ENCODE peak calls at places on chromosomes 12 and 14, in eight cellular contexts. One of them, this sample, is unnamed.

GRCh38 chr12:5588231-5588995 is 156.5 kb downstream of the NTF3 start:
- DNase-seq in NCI-H2081: no peak
- DNase-seq in stimulated activated CD4-positive, alpha-beta T cell treated with anti-CD3 and anti-CD28 coated beads, Interleukin-4, amount 100 ng/mL, for 4 hours: no peak
- DNase-seq in RWPE1: no peak
- DNase-seq in KBM-7: no peak
- DNase-seq in foreskin fibroblast: peak
- DNase-seq in nephron progenitor cell: no peak
- DNase-seq in OCI-LY7: no peak
- DNase-seq in this sample: no peak

GRCh38 chr14:93970589-93970966 is 5.8 kb downstream of the ASB2 start:
- DNase-seq in NCI-H2081: peak
- DNase-seq in stimulated activated CD4-positive, alpha-beta T cell treated with anti-CD3 and anti-CD28 coated beads, Interleukin-4, amount 100 ng/mL, for 4 hours: peak
- DNase-seq in RWPE1: peak
- DNase-seq in KBM-7: peak
- DNase-seq in foreskin fibroblast: no peak
- DNase-seq in nephron progenitor cell: no peak
- DNase-seq in OCI-LY7: peak
- DNase-seq in this sample: peak

GRCh38 chr12:89230376-89231101 is 121.8 kb downstream of the DUSP6 start:
- DNase-seq in NCI-H2081: no peak
- DNase-seq in stimulated activated CD4-positive, alpha-beta T cell treated with anti-CD3 and anti-CD28 coated beads, Interleukin-4, amount 100 ng/mL, for 4 hours: no peak
- DNase-seq in RWPE1: no peak
- DNase-seq in KBM-7: no peak
- DNase-seq in foreskin fibroblast: no peak
- DNase-seq in nephron progenitor cell: no peak
- DNase-seq in OCI-LY7: no peak
- DNase-seq in this sample: no peak

GRCh38 chr12:96150442-96150841 is 43.7 kb upstream of the ELK3 start:
- DNase-seq in NCI-H2081: peak
- DNase-seq in stimulated activated CD4-positive, alpha-beta T cell treated with anti-CD3 and anti-CD28 coated beads, Interleukin-4, amount 100 ng/mL, for 4 hours: no peak
- DNase-seq in RWPE1: no peak
- DNase-seq in KBM-7: no peak
- DNase-seq in foreskin fibroblast: no peak
- DNase-seq in nephron progenitor cell: no peak
- DNase-seq in OCI-LY7: no peak
- DNase-seq in this sample: no peak

GRCh38 chr12:123916729-123917128 is 55.9 kb downstream of the CCDC92 start:
- DNase-seq in NCI-H2081: no peak
- DNase-seq in stimulated activated CD4-positive, alpha-beta T cell treated with anti-CD3 and anti-CD28 coated beads, Interleukin-4, amount 100 ng/mL, for 4 hours: peak
- DNase-seq in RWPE1: peak
- DNase-seq in KBM-7: no peak
- DNase-seq in foreskin fibroblast: peak
- DNase-seq in nephron progenitor cell: no peak
- DNase-seq in OCI-LY7: no peak
- DNase-seq in this sample: no peak

GRCh38 chr12:99131761-99132199 is 486.7 kb downstream of the APAF1 start:
- DNase-seq in NCI-H2081: no peak
- DNase-seq in stimulated activated CD4-positive, alpha-beta T cell treated with anti-CD3 and anti-CD28 coated beads, Interleukin-4, amount 100 ng/mL, for 4 hours: no peak
- DNase-seq in RWPE1: no peak
- DNase-seq in KBM-7: no peak
- DNase-seq in foreskin fibroblast: no peak
- DNase-seq in nephron progenitor cell: peak
- DNase-seq in OCI-LY7: no peak
- DNase-seq in this sample: peak

GRCh38 chr12:63944586-63945228 is 100.2 kb downstream of the SRGAP1 start:
- DNase-seq in NCI-H2081: peak
- DNase-seq in stimulated activated CD4-positive, alpha-beta T cell treated with anti-CD3 and anti-CD28 coated beads, Interleukin-4, amount 100 ng/mL, for 4 hours: no peak
- DNase-seq in RWPE1: no peak
- DNase-seq in KBM-7: peak
- DNase-seq in foreskin fibroblast: no peak
- DNase-seq in nephron progenitor cell: no peak
- DNase-seq in OCI-LY7: no peak
- DNase-seq in this sample: peak

GRCh38 chr12:122935318-122935717 is 30.9 kb downstream of the ABCB9 start:
- DNase-seq in NCI-H2081: no peak
- DNase-seq in stimulated activated CD4-positive, alpha-beta T cell treated with anti-CD3 and anti-CD28 coated beads, Interleukin-4, amount 100 ng/mL, for 4 hours: no peak
- DNase-seq in RWPE1: no peak
- DNase-seq in KBM-7: no peak
- DNase-seq in foreskin fibroblast: no peak
- DNase-seq in nephron progenitor cell: peak
- DNase-seq in OCI-LY7: no peak
- DNase-seq in this sample: peak

GRCh38 chr12:29889737-29890136 is 106.0 kb upstream of the TMTC1 start:
- DNase-seq in NCI-H2081: no peak
- DNase-seq in stimulated activated CD4-positive, alpha-beta T cell treated with anti-CD3 and anti-CD28 coated beads, Interleukin-4, amount 100 ng/mL, for 4 hours: no peak
- DNase-seq in RWPE1: no peak
- DNase-seq in KBM-7: peak
- DNase-seq in foreskin fibroblast: peak
- DNase-seq in nephron progenitor cell: peak
- DNase-seq in OCI-LY7: peak
- DNase-seq in this sample: peak

GRCh38 chr14:89921896-89922548 is 32.5 kb downstream of the EFCAB11 start:
- DNase-seq in NCI-H2081: no peak
- DNase-seq in stimulated activated CD4-positive, alpha-beta T cell treated with anti-CD3 and anti-CD28 coated beads, Interleukin-4, amount 100 ng/mL, for 4 hours: no peak
- DNase-seq in RWPE1: peak
- DNase-seq in KBM-7: no peak
- DNase-seq in foreskin fibroblast: peak
- DNase-seq in nephron progenitor cell: no peak
- DNase-seq in OCI-LY7: no peak
- DNase-seq in this sample: no peak

GRCh38 chr12:1814266-1814665 is 6.1 kb upstream of the LRTM2 start:
- DNase-seq in NCI-H2081: no peak
- DNase-seq in stimulated activated CD4-positive, alpha-beta T cell treated with anti-CD3 and anti-CD28 coated beads, Interleukin-4, amount 100 ng/mL, for 4 hours: no peak
- DNase-seq in RWPE1: no peak
- DNase-seq in KBM-7: no peak
- DNase-seq in foreskin fibroblast: no peak
- DNase-seq in nephron progenitor cell: no peak
- DNase-seq in OCI-LY7: no peak
- DNase-seq in this sample: no peak

GRCh38 chr12:122421815-122422737 is at the start of gene CLIP1:
- DNase-seq in NCI-H2081: peak
- DNase-seq in stimulated activated CD4-positive, alpha-beta T cell treated with anti-CD3 and anti-CD28 coated beads, Interleukin-4, amount 100 ng/mL, for 4 hours: peak
- DNase-seq in RWPE1: no peak
- DNase-seq in KBM-7: peak
- DNase-seq in foreskin fibroblast: peak
- DNase-seq in nephron progenitor cell: peak
- DNase-seq in OCI-LY7: peak
- DNase-seq in this sample: peak

GRCh38 chr12:90618606-90619005 is 336.4 kb downstream of the CCER1 start:
- DNase-seq in NCI-H2081: no peak
- DNase-seq in stimulated activated CD4-positive, alpha-beta T cell treated with anti-CD3 and anti-CD28 coated beads, Interleukin-4, amount 100 ng/mL, for 4 hours: no peak
- DNase-seq in RWPE1: no peak
- DNase-seq in KBM-7: no peak
- DNase-seq in foreskin fibroblast: no peak
- DNase-seq in nephron progenitor cell: no peak
- DNase-seq in OCI-LY7: no peak
- DNase-seq in this sample: no peak

GRCh38 chr12:116319851-116320621 is 42.5 kb upstream of the MED13L start:
- DNase-seq in NCI-H2081: no peak
- DNase-seq in stimulated activated CD4-positive, alpha-beta T cell treated with anti-CD3 and anti-CD28 coated beads, Interleukin-4, amount 100 ng/mL, for 4 hours: peak
- DNase-seq in RWPE1: peak
- DNase-seq in KBM-7: peak
- DNase-seq in foreskin fibroblast: peak
- DNase-seq in nephron progenitor cell: no peak
- DNase-seq in OCI-LY7: no peak
- DNase-seq in this sample: no peak

GRCh38 chr12:133231001-133231400 is 4.7 kb downstream of the ANHX start:
- DNase-seq in NCI-H2081: no peak
- DNase-seq in stimulated activated CD4-positive, alpha-beta T cell treated with anti-CD3 and anti-CD28 coated beads, Interleukin-4, amount 100 ng/mL, for 4 hours: no peak
- DNase-seq in RWPE1: no peak
- DNase-seq in KBM-7: no peak
- DNase-seq in foreskin fibroblast: no peak
- DNase-seq in nephron progenitor cell: no peak
- DNase-seq in OCI-LY7: no peak
- DNase-seq in this sample: no peak

GRCh38 chr12:103739546-103739945 is 101.5 kb downstream of the NT5DC3 start:
- DNase-seq in NCI-H2081: no peak
- DNase-seq in stimulated activated CD4-positive, alpha-beta T cell treated with anti-CD3 and anti-CD28 coated beads, Interleukin-4, amount 100 ng/mL, for 4 hours: no peak
- DNase-seq in RWPE1: no peak
- DNase-seq in KBM-7: no peak
- DNase-seq in foreskin fibroblast: no peak
- DNase-seq in nephron progenitor cell: no peak
- DNase-seq in OCI-LY7: no peak
- DNase-seq in this sample: no peak

GRCh38 chr12:68290126-68290525 is 36.7 kb upstream of the IL22 start:
- DNase-seq in NCI-H2081: no peak
- DNase-seq in stimulated activated CD4-positive, alpha-beta T cell treated with anti-CD3 and anti-CD28 coated beads, Interleukin-4, amount 100 ng/mL, for 4 hours: peak
- DNase-seq in RWPE1: no peak
- DNase-seq in KBM-7: no peak
- DNase-seq in foreskin fibroblast: no peak
- DNase-seq in nephron progenitor cell: no peak
- DNase-seq in OCI-LY7: no peak
- DNase-seq in this sample: no peak

GRCh38 chr14:69612759-69613145 is 1.4 kb downstream of the SUSD6 start:
- DNase-seq in NCI-H2081: peak
- DNase-seq in stimulated activated CD4-positive, alpha-beta T cell treated with anti-CD3 and anti-CD28 coated beads, Interleukin-4, amount 100 ng/mL, for 4 hours: no peak
- DNase-seq in RWPE1: peak
- DNase-seq in KBM-7: no peak
- DNase-seq in foreskin fibroblast: no peak
- DNase-seq in nephron progenitor cell: no peak
- DNase-seq in OCI-LY7: peak
- DNase-seq in this sample: peak

GRCh38 chr14:41607966-41608663 is 1.4 kb downstream of the LRFN5 start:
- DNase-seq in NCI-H2081: peak
- DNase-seq in stimulated activated CD4-positive, alpha-beta T cell treated with anti-CD3 and anti-CD28 coated beads, Interleukin-4, amount 100 ng/mL, for 4 hours: no peak
- DNase-seq in RWPE1: no peak
- DNase-seq in KBM-7: no peak
- DNase-seq in foreskin fibroblast: no peak
- DNase-seq in nephron progenitor cell: peak
- DNase-seq in OCI-LY7: no peak
- DNase-seq in this sample: peak

GRCh38 chr14:92532490-92533163 is 19.0 kb downstream of the RIN3 start:
- DNase-seq in NCI-H2081: no peak
- DNase-seq in stimulated activated CD4-positive, alpha-beta T cell treated with anti-CD3 and anti-CD28 coated beads, Interleukin-4, amount 100 ng/mL, for 4 hours: no peak
- DNase-seq in RWPE1: no peak
- DNase-seq in KBM-7: no peak
- DNase-seq in foreskin fibroblast: no peak
- DNase-seq in nephron progenitor cell: no peak
- DNase-seq in OCI-LY7: no peak
- DNase-seq in this sample: no peak

GRCh38 chr12:104370989-104371870 is 67.7 kb downstream of the EID3 start:
- DNase-seq in NCI-H2081: no peak
- DNase-seq in stimulated activated CD4-positive, alpha-beta T cell treated with anti-CD3 and anti-CD28 coated beads, Interleukin-4, amount 100 ng/mL, for 4 hours: no peak
- DNase-seq in RWPE1: peak
- DNase-seq in KBM-7: no peak
- DNase-seq in foreskin fibroblast: peak
- DNase-seq in nephron progenitor cell: no peak
- DNase-seq in OCI-LY7: no peak
- DNase-seq in this sample: peak

GRCh38 chr14:51792819-51793218 is 67.6 kb upstream of the GNG2 start:
- DNase-seq in NCI-H2081: no peak
- DNase-seq in stimulated activated CD4-positive, alpha-beta T cell treated with anti-CD3 and anti-CD28 coated beads, Interleukin-4, amount 100 ng/mL, for 4 hours: no peak
- DNase-seq in RWPE1: no peak
- DNase-seq in KBM-7: no peak
- DNase-seq in foreskin fibroblast: no peak
- DNase-seq in nephron progenitor cell: no peak
- DNase-seq in OCI-LY7: no peak
- DNase-seq in this sample: no peak

GRCh38 chr12:95880895-95881294 is 22.1 kb downstream of the SNRPF start:
- DNase-seq in NCI-H2081: no peak
- DNase-seq in stimulated activated CD4-positive, alpha-beta T cell treated with anti-CD3 and anti-CD28 coated beads, Interleukin-4, amount 100 ng/mL, for 4 hours: no peak
- DNase-seq in RWPE1: no peak
- DNase-seq in KBM-7: no peak
- DNase-seq in foreskin fibroblast: no peak
- DNase-seq in nephron progenitor cell: no peak
- DNase-seq in OCI-LY7: no peak
- DNase-seq in this sample: no peak

GRCh38 chr12:60489071-60489470 is 893.2 kb downstream of the SLC16A7 start:
- DNase-seq in NCI-H2081: no peak
- DNase-seq in stimulated activated CD4-positive, alpha-beta T cell treated with anti-CD3 and anti-CD28 coated beads, Interleukin-4, amount 100 ng/mL, for 4 hours: no peak
- DNase-seq in RWPE1: peak
- DNase-seq in KBM-7: no peak
- DNase-seq in foreskin fibroblast: peak
- DNase-seq in nephron progenitor cell: no peak
- DNase-seq in OCI-LY7: no peak
- DNase-seq in this sample: no peak

GRCh38 chr12:15811192-15812127 is 22.3 kb upstream of the EPS8 start:
- DNase-seq in NCI-H2081: no peak
- DNase-seq in stimulated activated CD4-positive, alpha-beta T cell treated with anti-CD3 and anti-CD28 coated beads, Interleukin-4, amount 100 ng/mL, for 4 hours: no peak
- DNase-seq in RWPE1: no peak
- DNase-seq in KBM-7: no peak
- DNase-seq in foreskin fibroblast: no peak
- DNase-seq in nephron progenitor cell: no peak
- DNase-seq in OCI-LY7: no peak
- DNase-seq in this sample: peak

GRCh38 chr14:80215756-80216581 is 4.7 kb upstream of the DIO2 start:
- DNase-seq in NCI-H2081: peak
- DNase-seq in stimulated activated CD4-positive, alpha-beta T cell treated with anti-CD3 and anti-CD28 coated beads, Interleukin-4, amount 100 ng/mL, for 4 hours: no peak
- DNase-seq in RWPE1: no peak
- DNase-seq in KBM-7: no peak
- DNase-seq in foreskin fibroblast: no peak
- DNase-seq in nephron progenitor cell: no peak
- DNase-seq in OCI-LY7: no peak
- DNase-seq in this sample: peak

GRCh38 chr12:53200458-53201169 is 6.4 kb downstream of the ITGB7 start:
- DNase-seq in NCI-H2081: no peak
- DNase-seq in stimulated activated CD4-positive, alpha-beta T cell treated with anti-CD3 and anti-CD28 coated beads, Interleukin-4, amount 100 ng/mL, for 4 hours: no peak
- DNase-seq in RWPE1: no peak
- DNase-seq in KBM-7: peak
- DNase-seq in foreskin fibroblast: no peak
- DNase-seq in nephron progenitor cell: no peak
- DNase-seq in OCI-LY7: peak
- DNase-seq in this sample: no peak

GRCh38 chr14:94575730-94576585 is 5.3 kb upstream of the SERPINA5 start:
- DNase-seq in NCI-H2081: no peak
- DNase-seq in stimulated activated CD4-positive, alpha-beta T cell treated with anti-CD3 and anti-CD28 coated beads, Interleukin-4, amount 100 ng/mL, for 4 hours: no peak
- DNase-seq in RWPE1: no peak
- DNase-seq in KBM-7: no peak
- DNase-seq in foreskin fibroblast: no peak
- DNase-seq in nephron progenitor cell: no peak
- DNase-seq in OCI-LY7: no peak
- DNase-seq in this sample: no peak

GRCh38 chr14:99273724-99274345 is 1.8 kb upstream of the BCL11B start:
- DNase-seq in NCI-H2081: no peak
- DNase-seq in stimulated activated CD4-positive, alpha-beta T cell treated with anti-CD3 and anti-CD28 coated beads, Interleukin-4, amount 100 ng/mL, for 4 hours: no peak
- DNase-seq in RWPE1: peak
- DNase-seq in KBM-7: no peak
- DNase-seq in foreskin fibroblast: no peak
- DNase-seq in nephron progenitor cell: no peak
- DNase-seq in OCI-LY7: no peak
- DNase-seq in this sample: peak

GRCh38 chr12:27303139-27304111 is 29.2 kb upstream of the BMAL2 start:
- DNase-seq in NCI-H2081: no peak
- DNase-seq in stimulated activated CD4-positive, alpha-beta T cell treated with anti-CD3 and anti-CD28 coated beads, Interleukin-4, amount 100 ng/mL, for 4 hours: no peak
- DNase-seq in RWPE1: no peak
- DNase-seq in KBM-7: no peak
- DNase-seq in foreskin fibroblast: no peak
- DNase-seq in nephron progenitor cell: no peak
- DNase-seq in OCI-LY7: no peak
- DNase-seq in this sample: no peak

GRCh38 chr14:76346391-76347160 is 29.4 kb upstream of the ESRRB start:
- DNase-seq in NCI-H2081: peak
- DNase-seq in stimulated activated CD4-positive, alpha-beta T cell treated with anti-CD3 and anti-CD28 coated beads, Interleukin-4, amount 100 ng/mL, for 4 hours: no peak
- DNase-seq in RWPE1: no peak
- DNase-seq in KBM-7: no peak
- DNase-seq in foreskin fibroblast: peak
- DNase-seq in nephron progenitor cell: no peak
- DNase-seq in OCI-LY7: no peak
- DNase-seq in this sample: peak

GRCh38 chr12:52020539-52021336 is 14.0 kb downstream of the TAMALIN start:
- DNase-seq in NCI-H2081: peak
- DNase-seq in stimulated activated CD4-positive, alpha-beta T cell treated with anti-CD3 and anti-CD28 coated beads, Interleukin-4, amount 100 ng/mL, for 4 hours: peak
- DNase-seq in RWPE1: peak
- DNase-seq in KBM-7: peak
- DNase-seq in foreskin fibroblast: no peak
- DNase-seq in nephron progenitor cell: peak
- DNase-seq in OCI-LY7: peak
- DNase-seq in this sample: peak

GRCh38 chr12:94101902-94102660 is 46.3 kb upstream of the PLXNC1 start:
- DNase-seq in NCI-H2081: peak
- DNase-seq in stimulated activated CD4-positive, alpha-beta T cell treated with anti-CD3 and anti-CD28 coated beads, Interleukin-4, amount 100 ng/mL, for 4 hours: peak
- DNase-seq in RWPE1: peak
- DNase-seq in KBM-7: peak
- DNase-seq in foreskin fibroblast: peak
- DNase-seq in nephron progenitor cell: peak
- DNase-seq in OCI-LY7: peak
- DNase-seq in this sample: peak

GRCh38 chr12:123269395-123269892 is 2.2 kb downstream of the CDK2AP1 start:
- DNase-seq in NCI-H2081: no peak
- DNase-seq in stimulated activated CD4-positive, alpha-beta T cell treated with anti-CD3 and anti-CD28 coated beads, Interleukin-4, amount 100 ng/mL, for 4 hours: no peak
- DNase-seq in RWPE1: no peak
- DNase-seq in KBM-7: no peak
- DNase-seq in foreskin fibroblast: peak
- DNase-seq in nephron progenitor cell: peak
- DNase-seq in OCI-LY7: peak
- DNase-seq in this sample: peak